ENCODE peak calls at places on chromosomes 16 and 17, in seven cellular contexts. One of them, this sample, is unnamed.

GRCh38 chr17:39104046-39104445 is 47.4 kb downstream of the PLXDC1 start:
- DNase-seq in IMR-90: peak
- DNase-seq in mesenchymal stem cell: peak
- DNase-seq in trophoblast cell: no peak
- DNase-seq in H1: no peak
- DNase-seq in H9: no peak
- DNase-seq in neuronal stem cell: no peak
- DNase-seq in this sample: no peak

GRCh38 chr16:31460582-31461002 is 1.3 kb downstream of the ARMC5 start:
- DNase-seq in mesenchymal stem cell: peak
- DNase-seq in H9: no peak
- DNase-seq in neuronal stem cell: no peak
- DNase-seq in H1: no peak
- DNase-seq in trophoblast cell: peak
- DNase-seq in IMR-90: peak
- DNase-seq in this sample: peak

GRCh38 chr17:74243013-74243755 is 29.8 kb downstream of the TTYH2 start:
- DNase-seq in IMR-90: no peak
- DNase-seq in trophoblast cell: no peak
- DNase-seq in H9: no peak
- DNase-seq in mesenchymal stem cell: no peak
- DNase-seq in H1: no peak
- DNase-seq in neuronal stem cell: no peak
- DNase-seq in this sample: no peak

GRCh38 chr17:50474523-50474922 is 4.1 kb upstream of the RSAD1 start:
- DNase-seq in neuronal stem cell: no peak
- DNase-seq in mesenchymal stem cell: no peak
- DNase-seq in H9: no peak
- DNase-seq in IMR-90: no peak
- DNase-seq in H1: no peak
- DNase-seq in trophoblast cell: no peak
- DNase-seq in this sample: no peak

GRCh38 chr16:85391769-85392583 is 221.1 kb upstream of the GSE1 start:
- DNase-seq in H1: peak
- DNase-seq in neuronal stem cell: no peak
- DNase-seq in trophoblast cell: no peak
- DNase-seq in H9: no peak
- DNase-seq in mesenchymal stem cell: no peak
- DNase-seq in IMR-90: peak
- DNase-seq in this sample: no peak

GRCh38 chr17:57242148-57242547 is 14.2 kb upstream of the MSI2 start:
- DNase-seq in H1: no peak
- DNase-seq in trophoblast cell: no peak
- DNase-seq in IMR-90: no peak
- DNase-seq in neuronal stem cell: no peak
- DNase-seq in H9: no peak
- DNase-seq in mesenchymal stem cell: peak
- DNase-seq in this sample: no peak

GRCh38 chr17:44005865-44006580 is 1.6 kb downstream of the NAGS start:
- DNase-seq in IMR-90: no peak
- DNase-seq in mesenchymal stem cell: peak
- DNase-seq in H9: peak
- DNase-seq in neuronal stem cell: no peak
- DNase-seq in H1: peak
- DNase-seq in trophoblast cell: no peak
- DNase-seq in this sample: peak

GRCh38 chr16:62225675-62226074 is 189.4 kb upstream of the CDH8 start:
- DNase-seq in neuronal stem cell: peak
- DNase-seq in mesenchymal stem cell: peak
- DNase-seq in trophoblast cell: peak
- DNase-seq in H9: peak
- DNase-seq in IMR-90: no peak
- DNase-seq in H1: peak
- DNase-seq in this sample: peak

GRCh38 chr16:60310836-60311445 is 1576.8 kb upstream of the GOT2 start:
- DNase-seq in mesenchymal stem cell: no peak
- DNase-seq in H9: no peak
- DNase-seq in trophoblast cell: no peak
- DNase-seq in neuronal stem cell: no peak
- DNase-seq in IMR-90: no peak
- DNase-seq in H1: no peak
- DNase-seq in this sample: no peak

GRCh38 chr17:73711184-73711583 is 66.9 kb upstream of the SDK2 start:
- DNase-seq in H9: no peak
- DNase-seq in mesenchymal stem cell: no peak
- DNase-seq in IMR-90: no peak
- DNase-seq in H1: no peak
- DNase-seq in neuronal stem cell: no peak
- DNase-seq in trophoblast cell: no peak
- DNase-seq in this sample: no peak

GRCh38 chr16:55944377-55944802 is 69.2 kb upstream of the CES5A start:
- DNase-seq in H1: peak
- DNase-seq in neuronal stem cell: peak
- DNase-seq in IMR-90: peak
- DNase-seq in trophoblast cell: peak
- DNase-seq in H9: peak
- DNase-seq in mesenchymal stem cell: peak
- DNase-seq in this sample: peak

GRCh38 chr17:74361613-74362391 is at the start of gene BTBD17:
- DNase-seq in trophoblast cell: peak
- DNase-seq in IMR-90: no peak
- DNase-seq in H9: peak
- DNase-seq in mesenchymal stem cell: no peak
- DNase-seq in H1: peak
- DNase-seq in neuronal stem cell: peak
- DNase-seq in this sample: peak

GRCh38 chr17:3411070-3411469 is at the start of gene OR3A3:
- DNase-seq in trophoblast cell: no peak
- DNase-seq in mesenchymal stem cell: no peak
- DNase-seq in H9: no peak
- DNase-seq in neuronal stem cell: no peak
- DNase-seq in H1: no peak
- DNase-seq in IMR-90: no peak
- DNase-seq in this sample: no peak

GRCh38 chr16:10579965-10580918 is at the start of gene EMP2:
- DNase-seq in trophoblast cell: peak
- DNase-seq in H9: peak
- DNase-seq in IMR-90: peak
- DNase-seq in H1: peak
- DNase-seq in mesenchymal stem cell: peak
- DNase-seq in neuronal stem cell: peak
- DNase-seq in this sample: peak

GRCh38 chr17:45299311-45299710 is 17.5 kb downstream of the MAP3K14 start:
- DNase-seq in H1: no peak
- DNase-seq in neuronal stem cell: no peak
- DNase-seq in H9: no peak
- DNase-seq in IMR-90: no peak
- DNase-seq in mesenchymal stem cell: peak
- DNase-seq in trophoblast cell: peak
- DNase-seq in this sample: no peak

DNA sequence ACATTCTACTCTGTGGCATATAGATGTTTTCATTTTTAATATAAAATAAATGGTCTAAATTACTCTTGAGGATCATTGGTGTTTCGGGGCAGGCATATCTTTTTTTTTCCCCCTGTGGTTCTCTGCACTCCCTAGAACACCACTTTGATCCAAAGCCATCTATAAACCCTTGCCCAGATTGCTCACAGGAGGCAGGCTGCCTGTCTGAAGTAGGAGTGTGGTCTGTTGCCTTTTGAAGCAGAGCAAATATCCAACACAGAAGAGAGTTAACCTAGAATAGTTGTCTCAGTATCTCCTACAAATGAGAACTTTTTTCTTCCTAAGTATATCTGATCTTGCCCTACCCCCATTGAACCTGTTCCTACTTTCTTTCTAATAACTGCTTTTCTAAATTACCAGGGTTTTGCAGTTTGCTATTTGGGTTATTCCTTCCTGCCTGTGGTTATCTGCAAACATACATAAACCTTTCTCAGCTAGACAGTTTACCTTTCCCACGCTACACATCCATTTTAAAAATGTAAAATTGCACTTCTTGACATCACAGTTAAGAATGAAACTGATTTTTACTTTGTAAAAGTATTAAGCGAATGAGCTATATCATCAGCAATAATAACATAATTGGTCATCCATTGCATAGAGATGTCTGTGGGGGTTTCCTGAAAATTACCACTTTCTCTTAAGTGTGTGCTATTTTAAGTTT is 4.7 kb upstream of the CMTM1 start:
- DNase-seq in neuronal stem cell: no peak
- DNase-seq in mesenchymal stem cell: no peak
- DNase-seq in trophoblast cell: peak
- DNase-seq in IMR-90: no peak
- DNase-seq in H1: no peak
- DNase-seq in H9: no peak
- DNase-seq in this sample: no peak
- H3K27ac ChIP-seq in neuronal stem cell: no peak
- H3K27ac ChIP-seq in mesenchymal stem cell: no peak
- H3K27ac ChIP-seq in trophoblast cell: no peak
- H3K27ac ChIP-seq in IMR-90: no peak
- H3K27ac ChIP-seq in H1: no peak
- H3K27ac ChIP-seq in H9: no peak
- H3K27ac ChIP-seq in this sample: no peak

DNA sequence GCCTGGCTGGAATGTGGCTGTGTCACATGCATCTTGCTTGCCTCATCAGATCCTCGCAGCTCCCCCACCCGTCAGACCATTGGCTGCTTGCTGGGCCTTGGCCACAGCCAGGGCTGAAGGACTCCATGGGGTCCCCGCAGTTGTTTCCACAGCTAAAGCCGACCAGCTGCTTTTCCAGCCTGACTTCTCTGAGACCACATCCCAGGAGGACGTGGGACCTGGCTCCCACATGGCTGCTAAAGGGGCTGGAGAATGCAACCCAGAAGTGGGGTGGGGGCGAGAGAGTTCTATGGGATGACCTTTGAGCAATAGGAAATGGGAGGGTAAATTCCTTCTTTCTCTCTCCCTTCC is 193.8 kb downstream of the RAB11FIP4 start:
- DNase-seq in H9: no peak
- DNase-seq in trophoblast cell: no peak
- DNase-seq in neuronal stem cell: no peak
- DNase-seq in IMR-90: no peak
- DNase-seq in mesenchymal stem cell: no peak
- DNase-seq in H1: no peak
- DNase-seq in this sample: no peak
- H3K18ac ChIP-seq in H9: no peak
- H3K18ac ChIP-seq in trophoblast cell: no peak
- H3K18ac ChIP-seq in neuronal stem cell: peak
- H3K18ac ChIP-seq in IMR-90: no peak
- H3K18ac ChIP-seq in mesenchymal stem cell: no peak
- H3K18ac ChIP-seq in H1: no peak
- H3K18ac ChIP-seq in this sample: no peak

GRCh38 chr17:15261063-15261817 is 3.9 kb downstream of the PMP22 start:
- DNase-seq in trophoblast cell: peak
- DNase-seq in H1: no peak
- DNase-seq in IMR-90: peak
- DNase-seq in H9: peak
- DNase-seq in neuronal stem cell: peak
- DNase-seq in mesenchymal stem cell: peak
- DNase-seq in this sample: peak

GRCh38 chr17:15263680-15264079 is 1.4 kb downstream of the PMP22 start:
- DNase-seq in mesenchymal stem cell: no peak
- DNase-seq in H1: no peak
- DNase-seq in trophoblast cell: no peak
- DNase-seq in H9: peak
- DNase-seq in IMR-90: no peak
- DNase-seq in neuronal stem cell: no peak
- DNase-seq in this sample: no peak

GRCh38 chr17:15261818-15262290 is 3.3 kb downstream of the PMP22 start:
- DNase-seq in trophoblast cell: peak
- DNase-seq in neuronal stem cell: no peak
- DNase-seq in mesenchymal stem cell: peak
- DNase-seq in H1: peak
- DNase-seq in H9: peak
- DNase-seq in IMR-90: no peak
- DNase-seq in this sample: peak

GRCh38 chr17:15263206-15263579 is 1.9 kb downstream of the PMP22 start:
- DNase-seq in IMR-90: peak
- DNase-seq in mesenchymal stem cell: peak
- DNase-seq in H1: no peak
- DNase-seq in H9: no peak
- DNase-seq in neuronal stem cell: peak
- DNase-seq in trophoblast cell: peak
- DNase-seq in this sample: peak

GRCh38 chr17:15262291-15263205 is 2.6 kb downstream of the PMP22 start:
- DNase-seq in neuronal stem cell: peak
- DNase-seq in trophoblast cell: peak
- DNase-seq in H1: peak
- DNase-seq in IMR-90: peak
- DNase-seq in H9: peak
- DNase-seq in mesenchymal stem cell: peak
- DNase-seq in this sample: peak
- H3K27ac ChIP-seq in neuronal stem cell: no peak
- H3K27ac ChIP-seq in trophoblast cell: peak
- H3K27ac ChIP-seq in H1: no peak
- H3K27ac ChIP-seq in IMR-90: peak
- H3K27ac ChIP-seq in H9: no peak
- H3K27ac ChIP-seq in mesenchymal stem cell: peak
- H3K27ac ChIP-seq in this sample: no peak

GRCh38 chr17:47862621-47863440 is 11.9 kb upstream of the SP6 start:
- DNase-seq in IMR-90: peak
- DNase-seq in mesenchymal stem cell: peak
- DNase-seq in neuronal stem cell: no peak
- DNase-seq in trophoblast cell: peak
- DNase-seq in H9: no peak
- DNase-seq in H1: no peak
- DNase-seq in this sample: no peak

GRCh38 chr17:47857551-47858410 is 6.8 kb upstream of the SP6 start:
- DNase-seq in H1: no peak
- DNase-seq in mesenchymal stem cell: no peak
- DNase-seq in H9: peak
- DNase-seq in trophoblast cell: no peak
- DNase-seq in IMR-90: no peak
- DNase-seq in neuronal stem cell: no peak
- DNase-seq in this sample: peak

GRCh38 chr17:47856830-47857229 is 5.9 kb upstream of the SP6 start:
- DNase-seq in H9: no peak
- DNase-seq in trophoblast cell: no peak
- DNase-seq in mesenchymal stem cell: no peak
- DNase-seq in neuronal stem cell: no peak
- DNase-seq in IMR-90: no peak
- DNase-seq in H1: no peak
- DNase-seq in this sample: no peak

GRCh38 chr17:47864791-47865216 is 13.8 kb upstream of the SP6 start:
- DNase-seq in mesenchymal stem cell: no peak
- DNase-seq in neuronal stem cell: no peak
- DNase-seq in H9: no peak
- DNase-seq in H1: no peak
- DNase-seq in IMR-90: no peak
- DNase-seq in trophoblast cell: peak
- DNase-seq in this sample: no peak

DNA sequence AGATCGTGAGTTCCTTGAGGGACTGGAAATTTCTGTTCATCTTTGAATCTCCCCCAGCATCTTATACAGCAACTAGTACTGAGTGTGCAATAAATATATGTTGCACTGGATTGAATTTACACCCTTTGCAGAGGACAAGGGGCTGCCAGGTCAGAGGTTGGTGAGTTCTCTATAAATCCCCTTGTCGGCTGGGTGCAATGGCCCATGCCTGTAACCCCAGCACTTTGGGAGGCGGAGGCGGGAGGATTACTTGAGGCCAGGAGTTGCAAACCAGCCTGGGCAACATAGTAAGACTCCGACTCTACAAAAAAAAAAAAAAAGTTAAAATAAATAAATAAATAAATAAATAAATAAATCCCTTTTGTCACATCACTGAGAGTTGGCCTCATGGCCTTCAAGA is 9.4 kb upstream of the SP6 start:
- DNase-seq in H1: no peak
- DNase-seq in H9: no peak
- DNase-seq in trophoblast cell: no peak
- DNase-seq in mesenchymal stem cell: no peak
- DNase-seq in neuronal stem cell: no peak
- DNase-seq in IMR-90: no peak
- DNase-seq in this sample: no peak
- H3K18ac ChIP-seq in H1: no peak
- H3K18ac ChIP-seq in H9: no peak
- H3K18ac ChIP-seq in trophoblast cell: no peak
- H3K18ac ChIP-seq in mesenchymal stem cell: no peak
- H3K18ac ChIP-seq in neuronal stem cell: no peak
- H3K18ac ChIP-seq in IMR-90: no peak
- H3K18ac ChIP-seq in this sample: no peak

This sample was measured in mesendoderm.